ENCODE peak calls at places on chromosome 9, in six cellular contexts. One of them, this sample, is unnamed.

GRCh38 chr9:36008774-36009300 is 27.9 kb upstream of the RECK start:
- DNase-seq in cardiac muscle cell: peak
- DNase-seq in stomach: peak
- DNase-seq in pancreas: peak
- DNase-seq in fibroblast of lung: peak
- DNase-seq in MM.1S: peak
- DNase-seq in this sample: peak

GRCh38 chr9:133046196-133046899 is 15.4 kb upstream of the CEL start:
- DNase-seq in cardiac muscle cell: no peak
- DNase-seq in stomach: no peak
- DNase-seq in pancreas: peak
- DNase-seq in fibroblast of lung: no peak
- DNase-seq in MM.1S: no peak
- DNase-seq in this sample: peak

GRCh38 chr9:68690088-68690487 is 15.0 kb upstream of the PIP5K1B start:
- DNase-seq in cardiac muscle cell: peak
- DNase-seq in stomach: peak
- DNase-seq in pancreas: peak
- DNase-seq in fibroblast of lung: no peak
- DNase-seq in MM.1S: no peak
- DNase-seq in this sample: no peak

GRCh38 chr9:10268500-10269485 is 344.0 kb downstream of the PTPRD start:
- DNase-seq in cardiac muscle cell: peak
- DNase-seq in stomach: peak
- DNase-seq in pancreas: peak
- DNase-seq in fibroblast of lung: no peak
- DNase-seq in MM.1S: peak
- DNase-seq in this sample: no peak

GRCh38 chr9:81801190-81801589 is 111.8 kb upstream of the TLE1 start:
- DNase-seq in cardiac muscle cell: no peak
- DNase-seq in stomach: no peak
- DNase-seq in pancreas: no peak
- DNase-seq in fibroblast of lung: peak
- DNase-seq in MM.1S: no peak
- DNase-seq in this sample: no peak

GRCh38 chr9:75086443-75087278 is 1.3 kb downstream of the NMRK1 start:
- DNase-seq in cardiac muscle cell: no peak
- DNase-seq in stomach: peak
- DNase-seq in pancreas: peak
- DNase-seq in fibroblast of lung: no peak
- DNase-seq in MM.1S: peak
- DNase-seq in this sample: peak

GRCh38 chr9:3894764-3895163 is 369.0 kb upstream of the RFX3 start:
- DNase-seq in cardiac muscle cell: no peak
- DNase-seq in stomach: no peak
- DNase-seq in pancreas: no peak
- DNase-seq in fibroblast of lung: peak
- DNase-seq in MM.1S: no peak
- DNase-seq in this sample: no peak

GRCh38 chr9:132507670-132508469 is 74.5 kb upstream of the BARHL1 start:
- DNase-seq in cardiac muscle cell: peak
- DNase-seq in stomach: peak
- DNase-seq in pancreas: peak
- DNase-seq in fibroblast of lung: peak
- DNase-seq in MM.1S: peak
- DNase-seq in this sample: peak

GRCh38 chr9:87120610-87121009 is 173.3 kb upstream of the GAS1 start:
- DNase-seq in cardiac muscle cell: no peak
- DNase-seq in stomach: no peak
- DNase-seq in pancreas: no peak
- DNase-seq in fibroblast of lung: no peak
- DNase-seq in MM.1S: no peak
- DNase-seq in this sample: no peak

GRCh38 chr9:115922441-115922840 is 231.2 kb upstream of the PAPPA start:
- DNase-seq in cardiac muscle cell: no peak
- DNase-seq in stomach: no peak
- DNase-seq in pancreas: no peak
- DNase-seq in fibroblast of lung: no peak
- DNase-seq in MM.1S: no peak
- DNase-seq in this sample: no peak

GRCh38 chr9:35935261-35935660 is 22.7 kb downstream of the OR2S2 start:
- DNase-seq in cardiac muscle cell: no peak
- DNase-seq in stomach: no peak
- DNase-seq in pancreas: no peak
- DNase-seq in fibroblast of lung: peak
- DNase-seq in MM.1S: no peak
- DNase-seq in this sample: no peak

GRCh38 chr9:84570482-84571154 is 98.9 kb upstream of the NTRK2 start:
- DNase-seq in cardiac muscle cell: no peak
- DNase-seq in stomach: no peak
- DNase-seq in pancreas: no peak
- DNase-seq in fibroblast of lung: no peak
- DNase-seq in MM.1S: no peak
- DNase-seq in this sample: no peak

GRCh38 chr9:108416321-108416720 is 439.5 kb downstream of the ACTL7B start:
- DNase-seq in cardiac muscle cell: no peak
- DNase-seq in stomach: no peak
- DNase-seq in pancreas: no peak
- DNase-seq in fibroblast of lung: no peak
- DNase-seq in MM.1S: no peak
- DNase-seq in this sample: no peak

GRCh38 chr9:134215709-134216448 is 51.5 kb upstream of the RNU6ATAC start:
- DNase-seq in cardiac muscle cell: no peak
- DNase-seq in stomach: peak
- DNase-seq in pancreas: no peak
- DNase-seq in fibroblast of lung: peak
- DNase-seq in MM.1S: no peak
- DNase-seq in this sample: peak

GRCh38 chr9:128185979-128186965 is 5.1 kb downstream of the CIZ1 start:
- DNase-seq in cardiac muscle cell: no peak
- DNase-seq in stomach: no peak
- DNase-seq in pancreas: no peak
- DNase-seq in fibroblast of lung: no peak
- DNase-seq in MM.1S: no peak
- DNase-seq in this sample: no peak

GRCh38 chr9:129478461-129478860 is 142.4 kb downstream of the C9orf50 start:
- DNase-seq in cardiac muscle cell: no peak
- DNase-seq in stomach: no peak
- DNase-seq in pancreas: no peak
- DNase-seq in fibroblast of lung: no peak
- DNase-seq in MM.1S: no peak
- DNase-seq in this sample: no peak

GRCh38 chr9:115650768-115651167 is 502.8 kb upstream of the PAPPA start:
- DNase-seq in cardiac muscle cell: no peak
- DNase-seq in stomach: no peak
- DNase-seq in pancreas: no peak
- DNase-seq in fibroblast of lung: peak
- DNase-seq in MM.1S: no peak
- DNase-seq in this sample: no peak

GRCh38 chr9:91185193-91185886 is 176.4 kb downstream of the AUH start:
- DNase-seq in cardiac muscle cell: no peak
- DNase-seq in stomach: peak
- DNase-seq in pancreas: no peak
- DNase-seq in fibroblast of lung: no peak
- DNase-seq in MM.1S: no peak
- DNase-seq in this sample: no peak

GRCh38 chr9:125297917-125298316 is 36.3 kb downstream of the GAPVD1 start:
- DNase-seq in cardiac muscle cell: no peak
- DNase-seq in stomach: no peak
- DNase-seq in pancreas: no peak
- DNase-seq in fibroblast of lung: no peak
- DNase-seq in MM.1S: no peak
- DNase-seq in this sample: no peak

GRCh38 chr9:138071731-138072130 is 194.1 kb downstream of the CACNA1B start:
- DNase-seq in cardiac muscle cell: no peak
- DNase-seq in stomach: no peak
- DNase-seq in pancreas: no peak
- DNase-seq in fibroblast of lung: no peak
- DNase-seq in MM.1S: no peak
- DNase-seq in this sample: no peak

GRCh38 chr9:125025584-125025983 is 84.7 kb upstream of the GOLGA1 start:
- DNase-seq in cardiac muscle cell: no peak
- DNase-seq in stomach: no peak
- DNase-seq in pancreas: no peak
- DNase-seq in fibroblast of lung: no peak
- DNase-seq in MM.1S: no peak
- DNase-seq in this sample: no peak

GRCh38 chr9:136268318-136268717 is 22.7 kb upstream of the QSOX2 start:
- DNase-seq in cardiac muscle cell: peak
- DNase-seq in stomach: no peak
- DNase-seq in pancreas: no peak
- DNase-seq in fibroblast of lung: no peak
- DNase-seq in MM.1S: no peak
- DNase-seq in this sample: no peak

GRCh38 chr9:127854169-127854833 is at the start of gene ENG:
- DNase-seq in cardiac muscle cell: no peak
- DNase-seq in stomach: peak
- DNase-seq in pancreas: no peak
- DNase-seq in fibroblast of lung: peak
- DNase-seq in MM.1S: no peak
- DNase-seq in this sample: peak

GRCh38 chr9:115167175-115167574 is 49.2 kb upstream of the TNC start:
- DNase-seq in cardiac muscle cell: no peak
- DNase-seq in stomach: no peak
- DNase-seq in pancreas: no peak
- DNase-seq in fibroblast of lung: peak
- DNase-seq in MM.1S: no peak
- DNase-seq in this sample: no peak

GRCh38 chr9:110343537-110343936 is 5.9 kb upstream of the TXNDC8 start:
- DNase-seq in cardiac muscle cell: no peak
- DNase-seq in stomach: no peak
- DNase-seq in pancreas: no peak
- DNase-seq in fibroblast of lung: no peak
- DNase-seq in MM.1S: no peak
- DNase-seq in this sample: no peak

GRCh38 chr9:7174884-7175283 is 417.1 kb downstream of the KDM4C start:
- DNase-seq in cardiac muscle cell: no peak
- DNase-seq in stomach: no peak
- DNase-seq in pancreas: no peak
- DNase-seq in fibroblast of lung: no peak
- DNase-seq in MM.1S: no peak
- DNase-seq in this sample: no peak

GRCh38 chr9:78215706-78216105 is 20.2 kb upstream of the CEP78 start:
- DNase-seq in cardiac muscle cell: no peak
- DNase-seq in stomach: no peak
- DNase-seq in pancreas: no peak
- DNase-seq in fibroblast of lung: peak
- DNase-seq in MM.1S: no peak
- DNase-seq in this sample: no peak

GRCh38 chr9:88535226-88535931 is 401 bp downstream of the NXNL2 start:
- DNase-seq in cardiac muscle cell: peak
- DNase-seq in stomach: peak
- DNase-seq in pancreas: no peak
- DNase-seq in fibroblast of lung: peak
- DNase-seq in MM.1S: no peak
- DNase-seq in this sample: no peak

GRCh38 chr9:20043461-20043860 is 254.6 kb upstream of the SLC24A2 start:
- DNase-seq in cardiac muscle cell: no peak
- DNase-seq in stomach: no peak
- DNase-seq in pancreas: no peak
- DNase-seq in fibroblast of lung: no peak
- DNase-seq in MM.1S: peak
- DNase-seq in this sample: no peak

GRCh38 chr9:94801685-94802084 is 75.2 kb downstream of the AOPEP start:
- DNase-seq in cardiac muscle cell: no peak
- DNase-seq in stomach: no peak
- DNase-seq in pancreas: no peak
- DNase-seq in fibroblast of lung: peak
- DNase-seq in MM.1S: no peak
- DNase-seq in this sample: no peak
- H3K27ac ChIP-seq in cardiac muscle cell: no peak
- H3K27ac ChIP-seq in stomach: no peak
- H3K27ac ChIP-seq in pancreas: peak
- H3K27ac ChIP-seq in fibroblast of lung: no peak
- H3K27ac ChIP-seq in MM.1S: no peak
- H3K27ac ChIP-seq in this sample: no peak

GRCh38 chr9:106963684-106964083 is 100.7 kb downstream of the ZNF462 start:
- DNase-seq in cardiac muscle cell: no peak
- DNase-seq in stomach: no peak
- DNase-seq in pancreas: no peak
- DNase-seq in fibroblast of lung: no peak
- DNase-seq in MM.1S: no peak
- DNase-seq in this sample: no peak
- H3K27ac ChIP-seq in cardiac muscle cell: peak
- H3K27ac ChIP-seq in stomach: no peak
- H3K27ac ChIP-seq in pancreas: no peak
- H3K27ac ChIP-seq in fibroblast of lung: no peak
- H3K27ac ChIP-seq in MM.1S: no peak
- H3K27ac ChIP-seq in this sample: no peak

DNA sequence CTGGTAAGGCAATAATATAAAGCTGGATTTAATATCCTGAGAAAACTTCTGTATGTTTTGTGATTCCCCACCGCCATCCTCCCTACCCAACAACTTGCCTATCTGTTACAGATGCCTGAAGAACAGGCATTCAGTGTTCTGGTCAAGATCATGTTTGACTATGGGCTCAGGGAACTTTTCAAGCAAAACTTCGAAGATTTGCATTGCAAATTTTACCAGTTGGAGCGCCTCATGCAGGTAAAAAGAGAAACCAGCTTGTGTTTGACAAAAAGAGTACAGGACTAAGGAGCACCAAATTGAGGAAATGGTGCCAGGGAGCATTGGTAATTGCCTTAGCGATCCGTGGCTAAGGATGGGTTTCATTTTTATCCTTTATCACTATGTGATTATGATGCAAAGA is 40.0 kb downstream of the GPR21 start:
- DNase-seq in cardiac muscle cell: no peak
- DNase-seq in stomach: no peak
- DNase-seq in pancreas: no peak
- DNase-seq in fibroblast of lung: no peak
- DNase-seq in MM.1S: no peak
- DNase-seq in this sample: no peak
- H3K27ac ChIP-seq in cardiac muscle cell: peak
- H3K27ac ChIP-seq in stomach: peak
- H3K27ac ChIP-seq in pancreas: no peak
- H3K27ac ChIP-seq in fibroblast of lung: no peak
- H3K27ac ChIP-seq in MM.1S: no peak
- H3K27ac ChIP-seq in this sample: no peak

DNA sequence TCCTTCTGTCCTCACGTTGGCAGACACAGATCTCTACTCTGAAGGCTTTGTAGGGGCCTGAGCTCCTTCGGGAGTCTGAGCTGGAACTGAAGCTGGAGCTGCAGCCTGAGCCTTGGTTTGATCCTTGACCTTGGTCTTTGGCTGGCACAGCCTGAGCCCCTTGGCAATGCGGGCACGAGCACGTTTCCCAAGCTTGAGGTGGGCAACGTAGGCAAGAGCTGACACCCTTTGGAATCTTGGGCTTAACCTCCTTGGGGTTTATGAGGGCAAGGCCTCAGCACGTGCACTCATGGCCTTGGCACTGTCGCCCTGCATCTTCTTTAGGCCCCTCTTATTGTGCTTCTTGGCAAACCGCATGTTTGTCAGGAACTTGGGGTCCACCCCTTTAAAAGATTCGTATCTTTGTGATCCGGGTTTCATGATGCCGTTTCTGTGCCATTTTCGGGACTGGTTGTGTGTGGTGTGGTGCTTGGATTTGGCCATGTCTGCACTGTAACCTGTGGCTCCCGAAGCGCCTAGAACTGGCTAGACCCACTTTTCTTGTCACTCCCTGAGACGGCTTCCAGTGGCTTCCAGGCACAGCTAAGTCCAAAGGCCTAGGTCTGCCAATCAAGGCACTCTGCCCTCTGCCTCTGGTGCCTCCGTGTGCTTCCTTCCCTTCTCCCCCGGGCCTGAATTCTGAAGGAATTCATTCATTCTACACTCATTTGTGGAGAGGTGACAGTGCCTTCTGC is 1.4 kb downstream of the SUSD1 start:
- DNase-seq in cardiac muscle cell: no peak
- DNase-seq in stomach: no peak
- DNase-seq in pancreas: no peak
- DNase-seq in fibroblast of lung: no peak
- DNase-seq in MM.1S: no peak
- DNase-seq in this sample: no peak
- H3K27ac ChIP-seq in cardiac muscle cell: no peak
- H3K27ac ChIP-seq in stomach: peak
- H3K27ac ChIP-seq in pancreas: no peak
- H3K27ac ChIP-seq in fibroblast of lung: peak
- H3K27ac ChIP-seq in MM.1S: no peak
- H3K27ac ChIP-seq in this sample: no peak

This sample was measured in right lobe of liver.